ENCODE peak calls at places on chromosomes 4 and X, in eight cellular contexts. Q is CD4-positive, alpha-beta T cell; F is non-pigmented ciliary epithelial cell; S is AG04450; X is activated CD4-positive, alpha-beta memory T cell treated with anti-CD3 and anti-CD28 coated beads for 36 hours; U is AG09309; V is Right ventricle myocardium superior; T is astrocyte of the hippocampus. K is an unnamed sample.

GRCh38 chr4:102789317-102789717 is 28.5 kb upstream of the MANBA start:
- DNase-seq in Q (no peak), F (peak; percentile 54), S (peak; percentile 65), X (peak; percentile 14), U (no peak), V (no peak), T (peak; percentile 56), K (no peak)

GRCh38 chr4:121139533-121140222 is 24.4 kb downstream of the TNIP3 start:
- DNase-seq in Q (no peak), F (peak; percentile 56), S (peak; percentile 44), X (no peak), U (no peak), V (no peak), T (peak; percentile 39), K (no peak)

GRCh38 chr4:80103615-80104014 is 30.6 kb upstream of the ANTXR2 start:
- DNase-seq in Q (no peak), F (no peak), S (no peak), X (no peak), U (no peak), V (no peak), T (no peak), K (no peak)

GRCh38 chr4:151646322-151646721 is 114.5 kb downstream of the GATB start:
- DNase-seq in Q (no peak), F (no peak), S (no peak), X (no peak), U (no peak), V (no peak), T (no peak), K (no peak)

GRCh38 chr4:162164881-162165528 is 1.2 kb upstream of the FSTL5 start:
- DNase-seq in Q (no peak), F (no peak), S (no peak), X (no peak), U (no peak), V (no peak), T (peak; percentile 54), K (no peak)

GRCh38 chr4:18882468-18882867 is 860.9 kb upstream of the LCORL start:
- DNase-seq in Q (no peak), F (peak; percentile 64), S (peak; percentile 34), X (no peak), U (no peak), V (no peak), T (peak; percentile 87), K (no peak)

GRCh38 chr4:14111730-14112171 is 484.2 kb upstream of the BOD1L1 start:
- DNase-seq in Q (no peak), F (peak; percentile 17), S (no peak), X (no peak), U (peak; percentile 67), V (no peak), T (peak; percentile 34), K (no peak)

GRCh38 chr4:39976945-39977488 is 694 bp downstream of the PDS5A start:
- DNase-seq in Q (no peak), F (no peak), S (no peak), X (peak; percentile 64), U (no peak), V (peak; percentile 65), T (peak; percentile 53), K (no peak)

GRCh38 chr4:24772952-24773351 is 22.4 kb upstream of the SOD3 start:
- DNase-seq in Q (no peak), F (no peak), S (no peak), X (no peak), U (no peak), V (no peak), T (no peak), K (no peak)

GRCh38 chrX:13863326-13863725 is 46.4 kb upstream of the GPM6B start:
- DNase-seq in Q (no peak), F (no peak), S (no peak), X (peak; percentile 8), U (no peak), V (no peak), T (peak; percentile 51), K (no peak)

GRCh38 chr4:152106113-152106763 is 345.4 kb upstream of the GATB start:
- DNase-seq in Q (no peak), F (peak; percentile 79), S (peak; percentile 89), X (peak; percentile 58), U (peak; percentile 92), V (peak; percentile 81), T (peak; percentile 94), K (peak; percentile 44)

GRCh38 chrX:19569121-19569805 is 54.0 kb upstream of the MAP3K15 start:
- DNase-seq in Q (no peak), F (no peak), S (no peak), X (no peak), U (no peak), V (peak; percentile 74), T (no peak), K (peak; percentile 57)

GRCh38 chr4:69828828-69829227 is 31.1 kb downstream of the SULT1E1 start:
- DNase-seq in Q (no peak), F (peak; percentile 10), S (no peak), X (no peak), U (no peak), V (no peak), T (no peak), K (no peak)

GRCh38 chr4:83489711-83490326 is 4.9 kb upstream of the ABRAXAS1 start:
- DNase-seq in Q (no peak), F (no peak), S (no peak), X (no peak), U (no peak), V (no peak), T (no peak), K (no peak)

GRCh38 chr4:140691369-140691768 is 64.8 kb downstream of the TBC1D9 start:
- DNase-seq in Q (no peak), F (no peak), S (peak; percentile 21), X (no peak), U (no peak), V (no peak), T (peak; percentile 45), K (no peak)

GRCh38 chr4:126466848-126467247 is 1152.1 kb downstream of the FAT4 start:
- DNase-seq in Q (no peak), F (no peak), S (no peak), X (no peak), U (no peak), V (no peak), T (no peak), K (no peak)

GRCh38 chrX:20224814-20225487 is 41.8 kb downstream of the RPS6KA3 start:
- DNase-seq in Q (no peak), F (no peak), S (no peak), X (peak; percentile 22), U (no peak), V (no peak), T (peak; percentile 16), K (no peak)

GRCh38 chr4:43330288-43330687 is 437.8 kb downstream of the GRXCR1 start:
- DNase-seq in Q (no peak), F (peak; percentile 17), S (no peak), X (no peak), U (no peak), V (no peak), T (no peak), K (no peak)

GRCh38 chr4:152586668-152587067 is 50.8 kb upstream of the FBXW7 start:
- DNase-seq in Q (no peak), F (no peak), S (no peak), X (no peak), U (no peak), V (no peak), T (no peak), K (no peak)

K was measured in heart right ventricle.